ENCODE peak calls at places on chromosomes 6 and 20, in seven cellular contexts. One of them, this sample, is unnamed.

GRCh38 chr6:81894286-81894685 is 141.8 kb upstream of the TENT5A start:
- DNase-seq in fibroblast of lung: peak
- DNase-seq in mammary epithelial cell: no peak
- DNase-seq in PC-9: no peak
- DNase-seq in H1: no peak
- DNase-seq in MM.1S: no peak
- DNase-seq in A673: no peak
- DNase-seq in this sample: peak

GRCh38 chr6:71287038-71287437 is 1.6 kb upstream of the OGFRL1 start:
- DNase-seq in fibroblast of lung: no peak
- DNase-seq in mammary epithelial cell: no peak
- DNase-seq in PC-9: no peak
- DNase-seq in H1: no peak
- DNase-seq in MM.1S: peak
- DNase-seq in A673: no peak
- DNase-seq in this sample: no peak

GRCh38 chr6:40413231-40413755 is 173.9 kb downstream of the LRFN2 start:
- DNase-seq in fibroblast of lung: no peak
- DNase-seq in mammary epithelial cell: no peak
- DNase-seq in PC-9: no peak
- DNase-seq in H1: no peak
- DNase-seq in MM.1S: no peak
- DNase-seq in A673: peak
- DNase-seq in this sample: no peak

GRCh38 chr6:134175532-134176282 is 123.3 kb upstream of the SLC2A12 start:
- DNase-seq in fibroblast of lung: peak
- DNase-seq in mammary epithelial cell: peak
- DNase-seq in PC-9: peak
- DNase-seq in H1: no peak
- DNase-seq in MM.1S: peak
- DNase-seq in A673: peak
- DNase-seq in this sample: peak

GRCh38 chr6:17928514-17929430 is 58.7 kb downstream of the KIF13A start:
- DNase-seq in fibroblast of lung: peak
- DNase-seq in mammary epithelial cell: peak
- DNase-seq in PC-9: no peak
- DNase-seq in H1: no peak
- DNase-seq in MM.1S: no peak
- DNase-seq in A673: no peak
- DNase-seq in this sample: peak

GRCh38 chr6:109204511-109204910 is 109.2 kb downstream of the CEP57L1 start:
- DNase-seq in fibroblast of lung: no peak
- DNase-seq in mammary epithelial cell: no peak
- DNase-seq in PC-9: no peak
- DNase-seq in H1: no peak
- DNase-seq in MM.1S: no peak
- DNase-seq in A673: no peak
- DNase-seq in this sample: no peak

GRCh38 chr6:156794546-156794945 is 17.4 kb downstream of the ARID1B start:
- DNase-seq in fibroblast of lung: no peak
- DNase-seq in mammary epithelial cell: no peak
- DNase-seq in PC-9: no peak
- DNase-seq in H1: no peak
- DNase-seq in MM.1S: no peak
- DNase-seq in A673: no peak
- DNase-seq in this sample: no peak

GRCh38 chr6:25302677-25303128 is 23.5 kb downstream of the CARMIL1 start:
- DNase-seq in fibroblast of lung: peak
- DNase-seq in mammary epithelial cell: peak
- DNase-seq in PC-9: no peak
- DNase-seq in H1: no peak
- DNase-seq in MM.1S: no peak
- DNase-seq in A673: peak
- DNase-seq in this sample: peak

GRCh38 chr6:46933751-46934150 is 12.0 kb upstream of the ADGRF5 start:
- DNase-seq in fibroblast of lung: peak
- DNase-seq in mammary epithelial cell: no peak
- DNase-seq in PC-9: no peak
- DNase-seq in H1: no peak
- DNase-seq in MM.1S: no peak
- DNase-seq in A673: no peak
- DNase-seq in this sample: peak

GRCh38 chr20:64156886-64157875 is 7.1 kb upstream of the MYT1 start:
- DNase-seq in fibroblast of lung: no peak
- DNase-seq in mammary epithelial cell: no peak
- DNase-seq in PC-9: no peak
- DNase-seq in H1: no peak
- DNase-seq in MM.1S: no peak
- DNase-seq in A673: no peak
- DNase-seq in this sample: no peak

GRCh38 chr20:5033566-5033965 is 32.3 kb upstream of the SLC23A2 start:
- DNase-seq in fibroblast of lung: peak
- DNase-seq in mammary epithelial cell: peak
- DNase-seq in PC-9: peak
- DNase-seq in H1: no peak
- DNase-seq in MM.1S: no peak
- DNase-seq in A673: no peak
- DNase-seq in this sample: peak

GRCh38 chr6:17998442-17998841 is 11.0 kb upstream of the KIF13A start:
- DNase-seq in fibroblast of lung: no peak
- DNase-seq in mammary epithelial cell: peak
- DNase-seq in PC-9: peak
- DNase-seq in H1: no peak
- DNase-seq in MM.1S: no peak
- DNase-seq in A673: no peak
- DNase-seq in this sample: no peak

GRCh38 chr6:39309942-39310531 is 4.2 kb downstream of the KCNK17 start:
- DNase-seq in fibroblast of lung: peak
- DNase-seq in mammary epithelial cell: peak
- DNase-seq in PC-9: peak
- DNase-seq in H1: peak
- DNase-seq in MM.1S: peak
- DNase-seq in A673: peak
- DNase-seq in this sample: peak

GRCh38 chr20:22402990-22403859 is 181.1 kb downstream of the FOXA2 start:
- DNase-seq in fibroblast of lung: peak
- DNase-seq in mammary epithelial cell: no peak
- DNase-seq in PC-9: peak
- DNase-seq in H1: no peak
- DNase-seq in MM.1S: peak
- DNase-seq in A673: no peak
- DNase-seq in this sample: no peak

GRCh38 chr6:12709116-12709515 is 7.5 kb upstream of the PHACTR1 start:
- DNase-seq in fibroblast of lung: peak
- DNase-seq in mammary epithelial cell: no peak
- DNase-seq in PC-9: no peak
- DNase-seq in H1: no peak
- DNase-seq in MM.1S: no peak
- DNase-seq in A673: no peak
- DNase-seq in this sample: peak

GRCh38 chr6:5214570-5215052 is 46.1 kb downstream of the LYRM4 start:
- DNase-seq in fibroblast of lung: no peak
- DNase-seq in mammary epithelial cell: peak
- DNase-seq in PC-9: no peak
- DNase-seq in H1: peak
- DNase-seq in MM.1S: no peak
- DNase-seq in A673: peak
- DNase-seq in this sample: no peak

GRCh38 chr6:106425382-106425781 is 64.9 kb downstream of the CRYBG1 start:
- DNase-seq in fibroblast of lung: no peak
- DNase-seq in mammary epithelial cell: no peak
- DNase-seq in PC-9: no peak
- DNase-seq in H1: no peak
- DNase-seq in MM.1S: no peak
- DNase-seq in A673: no peak
- DNase-seq in this sample: no peak

GRCh38 chr6:11042025-11042749 is 1.9 kb downstream of the ELOVL2 start:
- DNase-seq in fibroblast of lung: no peak
- DNase-seq in mammary epithelial cell: no peak
- DNase-seq in PC-9: no peak
- DNase-seq in H1: no peak
- DNase-seq in MM.1S: no peak
- DNase-seq in A673: no peak
- DNase-seq in this sample: no peak

GRCh38 chr6:104908031-104908430 is 48.3 kb upstream of the HACE1 start:
- DNase-seq in fibroblast of lung: no peak
- DNase-seq in mammary epithelial cell: peak
- DNase-seq in PC-9: no peak
- DNase-seq in H1: no peak
- DNase-seq in MM.1S: no peak
- DNase-seq in A673: no peak
- DNase-seq in this sample: no peak

GRCh38 chr6:18400831-18401446 is 13.8 kb downstream of the RNF144B start:
- DNase-seq in fibroblast of lung: peak
- DNase-seq in mammary epithelial cell: no peak
- DNase-seq in PC-9: no peak
- DNase-seq in H1: no peak
- DNase-seq in MM.1S: no peak
- DNase-seq in A673: no peak
- DNase-seq in this sample: peak

GRCh38 chr6:7815716-7816115 is 89.8 kb downstream of the BMP6 start:
- DNase-seq in fibroblast of lung: no peak
- DNase-seq in mammary epithelial cell: no peak
- DNase-seq in PC-9: no peak
- DNase-seq in H1: no peak
- DNase-seq in MM.1S: no peak
- DNase-seq in A673: no peak
- DNase-seq in this sample: no peak

GRCh38 chr6:12751694-12752304 is 35.2 kb downstream of the PHACTR1 start:
- DNase-seq in fibroblast of lung: peak
- DNase-seq in mammary epithelial cell: peak
- DNase-seq in PC-9: peak
- DNase-seq in H1: no peak
- DNase-seq in MM.1S: peak
- DNase-seq in A673: peak
- DNase-seq in this sample: peak

GRCh38 chr20:30816182-30816645 is 441.2 kb upstream of the DEFB115 start:
- DNase-seq in fibroblast of lung: no peak
- DNase-seq in mammary epithelial cell: no peak
- DNase-seq in PC-9: no peak
- DNase-seq in H1: no peak
- DNase-seq in MM.1S: no peak
- DNase-seq in A673: no peak
- DNase-seq in this sample: no peak

GRCh38 chr6:111068116-111068897 is 19.0 kb upstream of the SLC16A10 start:
- DNase-seq in fibroblast of lung: no peak
- DNase-seq in mammary epithelial cell: no peak
- DNase-seq in PC-9: no peak
- DNase-seq in H1: no peak
- DNase-seq in MM.1S: no peak
- DNase-seq in A673: no peak
- DNase-seq in this sample: no peak

GRCh38 chr20:39871013-39871412 is 818.0 kb downstream of the MAFB start:
- DNase-seq in fibroblast of lung: no peak
- DNase-seq in mammary epithelial cell: no peak
- DNase-seq in PC-9: no peak
- DNase-seq in H1: no peak
- DNase-seq in MM.1S: no peak
- DNase-seq in A673: no peak
- DNase-seq in this sample: no peak

GRCh38 chr20:609371-609964 is 641 bp downstream of the TCF15 start:
- DNase-seq in fibroblast of lung: no peak
- DNase-seq in mammary epithelial cell: no peak
- DNase-seq in PC-9: no peak
- DNase-seq in H1: no peak
- DNase-seq in MM.1S: no peak
- DNase-seq in A673: no peak
- DNase-seq in this sample: no peak
- TF ChIP-seq EZH2 in fibroblast of lung: peak
- TF ChIP-seq EZH2 in mammary epithelial cell: peak
- TF ChIP-seq EZH2 in PC-9: no peak
- TF ChIP-seq EZH2 in H1: peak
- TF ChIP-seq EZH2 in MM.1S: no peak
- TF ChIP-seq EZH2 in A673: peak
- TF ChIP-seq EZH2 in this sample: peak

GRCh38 chr6:30450548-30450907 is 38.8 kb upstream of the HLA-E start:
- DNase-seq in fibroblast of lung: no peak
- DNase-seq in mammary epithelial cell: no peak
- DNase-seq in PC-9: no peak
- DNase-seq in H1: no peak
- DNase-seq in MM.1S: no peak
- DNase-seq in A673: no peak
- DNase-seq in this sample: no peak

GRCh38 chr6:30447237-30447636 is 42.1 kb upstream of the HLA-E start:
- DNase-seq in fibroblast of lung: no peak
- DNase-seq in mammary epithelial cell: no peak
- DNase-seq in PC-9: no peak
- DNase-seq in H1: peak
- DNase-seq in MM.1S: no peak
- DNase-seq in A673: peak
- DNase-seq in this sample: no peak

GRCh38 chr6:30452736-30453507 is 36.4 kb upstream of the HLA-E start:
- DNase-seq in fibroblast of lung: no peak
- DNase-seq in mammary epithelial cell: no peak
- DNase-seq in PC-9: no peak
- DNase-seq in H1: no peak
- DNase-seq in MM.1S: no peak
- DNase-seq in A673: no peak
- DNase-seq in this sample: no peak

GRCh38 chr6:30446259-30446658 is 43.0 kb upstream of the HLA-E start:
- DNase-seq in fibroblast of lung: no peak
- DNase-seq in mammary epithelial cell: no peak
- DNase-seq in PC-9: no peak
- DNase-seq in H1: no peak
- DNase-seq in MM.1S: no peak
- DNase-seq in A673: no peak
- DNase-seq in this sample: no peak

GRCh38 chr6:30450908-30451818 is 38.1 kb upstream of the HLA-E start:
- DNase-seq in fibroblast of lung: peak
- DNase-seq in mammary epithelial cell: peak
- DNase-seq in PC-9: no peak
- DNase-seq in H1: no peak
- DNase-seq in MM.1S: peak
- DNase-seq in A673: no peak
- DNase-seq in this sample: peak
- TF ChIP-seq EZH2 in fibroblast of lung: no peak
- TF ChIP-seq EZH2 in mammary epithelial cell: no peak
- TF ChIP-seq EZH2 in PC-9: no peak
- TF ChIP-seq EZH2 in H1: no peak
- TF ChIP-seq EZH2 in MM.1S: no peak
- TF ChIP-seq EZH2 in A673: no peak
- TF ChIP-seq EZH2 in this sample: peak

DNA sequence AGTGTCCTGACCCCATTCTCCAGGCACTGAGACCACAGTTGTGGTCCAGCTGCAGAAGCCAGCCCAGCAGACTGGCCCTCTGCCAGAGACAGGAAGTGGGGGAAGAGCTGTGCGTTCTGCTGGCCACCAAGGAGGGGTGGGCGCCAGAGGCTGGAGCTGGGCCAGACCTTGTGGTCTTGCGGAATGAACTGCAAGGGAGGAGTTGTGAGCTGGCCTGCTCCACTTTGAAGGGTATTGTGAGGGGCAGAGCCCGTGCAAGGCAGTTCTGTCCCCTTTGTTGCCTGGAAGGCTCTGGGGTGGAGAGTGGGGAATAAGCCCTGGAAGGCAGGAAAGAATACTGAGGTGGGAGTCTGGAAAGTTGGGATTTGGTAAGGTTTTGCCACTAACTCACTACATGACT is 3.6 kb upstream of the MDFI start:
- DNase-seq in fibroblast of lung: peak
- DNase-seq in mammary epithelial cell: no peak
- DNase-seq in PC-9: no peak
- DNase-seq in H1: no peak
- DNase-seq in MM.1S: no peak
- DNase-seq in A673: no peak
- DNase-seq in this sample: peak
- TF ChIP-seq EZH2 in fibroblast of lung: no peak
- TF ChIP-seq EZH2 in mammary epithelial cell: no peak
- TF ChIP-seq EZH2 in PC-9: no peak
- TF ChIP-seq EZH2 in H1: no peak
- TF ChIP-seq EZH2 in MM.1S: no peak
- TF ChIP-seq EZH2 in A673: no peak
- TF ChIP-seq EZH2 in this sample: no peak

GRCh38 chr20:19583532-19584175 is 174.4 kb upstream of the RIN2 start:
- DNase-seq in fibroblast of lung: peak
- DNase-seq in mammary epithelial cell: peak
- DNase-seq in PC-9: peak
- DNase-seq in H1: peak
- DNase-seq in MM.1S: peak
- DNase-seq in A673: peak
- DNase-seq in this sample: no peak
- TF ChIP-seq EZH2 in fibroblast of lung: no peak
- TF ChIP-seq EZH2 in mammary epithelial cell: no peak
- TF ChIP-seq EZH2 in PC-9: no peak
- TF ChIP-seq EZH2 in H1: no peak
- TF ChIP-seq EZH2 in MM.1S: no peak
- TF ChIP-seq EZH2 in A673: no peak
- TF ChIP-seq EZH2 in this sample: no peak